ENCODE peak calls at places on chromosomes 5 and 9, in six cellular contexts. N is bronchial epithelial cell, X is SK-N-SH, H is GM12864, S is pancreas, D is sigmoid colon. P is an unnamed sample.

GRCh38 chr9:14690986-14691730 is 2.1 kb downstream of the ZDHHC21 start:
- DNase-seq in N (peak), X (no peak), H (no peak), S (no peak), D (no peak), P (no peak)

GRCh38 chr9:93896496-93897033 is 58.6 kb downstream of the BARX1 start:
- DNase-seq in N (no peak), X (peak), H (no peak), S (peak), D (peak), P (peak)

GRCh38 chr9:120904999-120905793 is 21.4 kb downstream of the TRAF1 start:
- DNase-seq in N (no peak), X (no peak), H (no peak), S (no peak), D (no peak), P (no peak)

GRCh38 chr5:156402387-156402921 is 75.5 kb downstream of the SGCD start:
- DNase-seq in N (peak), X (no peak), H (peak), S (no peak), D (no peak), P (peak)

GRCh38 chr5:67510204-67510603 is 313.6 kb upstream of the CD180 start:
- DNase-seq in N (peak), X (no peak), H (no peak), S (no peak), D (no peak), P (no peak)

GRCh38 chr5:57940236-57940635 is 457.6 kb upstream of the ACTBL2 start:
- DNase-seq in N (no peak), X (no peak), H (no peak), S (no peak), D (no peak), P (no peak)

GRCh38 chr5:100902406-100903035 is 561 bp downstream of the ST8SIA4 start:
- DNase-seq in N (no peak), X (no peak), H (no peak), S (no peak), D (no peak), P (no peak)

GRCh38 chr9:128104171-128104618 is 23.3 kb downstream of the PTGES2 start:
- DNase-seq in N (no peak), X (no peak), H (no peak), S (peak), D (no peak), P (no peak)

GRCh38 chr9:109624901-109625300 is 126.8 kb upstream of the PTPN3 start:
- DNase-seq in N (no peak), X (no peak), H (no peak), S (no peak), D (no peak), P (no peak)

GRCh38 chr5:105587963-105588662 is 2025.5 kb upstream of the NUDT12 start:
- DNase-seq in N (peak), X (no peak), H (no peak), S (no peak), D (no peak), P (no peak)

GRCh38 chr5:171945476-171945875 is 61.0 kb downstream of the FBXW11 start:
- DNase-seq in N (peak), X (no peak), H (no peak), S (no peak), D (no peak), P (no peak)

GRCh38 chr5:14932902-14933475 is 61.4 kb upstream of the ANKH start:
- DNase-seq in N (peak), X (no peak), H (no peak), S (no peak), D (no peak), P (no peak)

GRCh38 chr9:115422932-115423440 is 305.0 kb upstream of the TNC start:
- DNase-seq in N (no peak), X (no peak), H (no peak), S (no peak), D (no peak), P (no peak)

GRCh38 chr5:38467353-38468040 is 88.9 kb downstream of the LIFR start:
- DNase-seq in N (no peak), X (no peak), H (no peak), S (no peak), D (peak), P (no peak)

GRCh38 chr5:112861638-112861985 is 525 bp downstream of the SRP19 start:
- DNase-seq in N (no peak), X (no peak), H (no peak), S (no peak), D (no peak), P (no peak)

GRCh38 chr5:180135967-180136641 is 64.5 kb upstream of the RNF130 start:
- DNase-seq in N (no peak), X (no peak), H (no peak), S (peak), D (peak), P (no peak)

GRCh38 chr9:131627846-131628820 is 82.8 kb downstream of the PRRT1B start:
- DNase-seq in N (peak), X (no peak), H (peak), S (peak), D (no peak), P (no peak)

GRCh38 chr9:135588371-135588770 is 26.8 kb downstream of the PAEP start:
- DNase-seq in N (no peak), X (no peak), H (no peak), S (no peak), D (peak), P (no peak)

GRCh38 chr9:101455656-101456235 is 20.2 kb upstream of the ALDOB start:
- DNase-seq in N (no peak), X (no peak), H (no peak), S (no peak), D (no peak), P (no peak)

GRCh38 chr9:101458955-101459631 is 23.5 kb upstream of the ALDOB start:
- DNase-seq in N (peak), X (peak), H (peak), S (no peak), D (no peak), P (peak)

GRCh38 chr9:101460965-101461364 is 25.4 kb upstream of the ALDOB start:
- DNase-seq in N (no peak), X (no peak), H (no peak), S (no peak), D (no peak), P (no peak)

GRCh38 chr9:101453776-101454570 is 18.4 kb upstream of the ALDOB start:
- DNase-seq in N (no peak), X (no peak), H (no peak), S (no peak), D (no peak), P (no peak)

GRCh38 chr9:101457003-101457402 is 21.4 kb upstream of the ALDOB start:
- DNase-seq in N (no peak), X (no peak), H (no peak), S (no peak), D (no peak), P (no peak)
- TF ChIP-seq CTCF in N (no peak), X (no peak), H (no peak), S (no peak), D (no peak), P (no peak)

GRCh38 chr9:1732670-1733069 is 282.5 kb upstream of the SMARCA2 start:
- DNase-seq in N (peak), X (no peak), H (no peak), S (no peak), D (no peak), P (no peak)
- TF ChIP-seq CTCF in N (peak), X (peak), H (peak), S (no peak), D (no peak), P (peak)

GRCh38 chr5:72320022-72320898 is at the start of the genes MRPS27 and PTCD2:
- DNase-seq in N (peak), X (peak), H (peak), S (peak), D (peak), P (peak)
- TF ChIP-seq CTCF in N (peak), X (peak), H (peak), S (no peak), D (no peak), P (peak)

DNA sequence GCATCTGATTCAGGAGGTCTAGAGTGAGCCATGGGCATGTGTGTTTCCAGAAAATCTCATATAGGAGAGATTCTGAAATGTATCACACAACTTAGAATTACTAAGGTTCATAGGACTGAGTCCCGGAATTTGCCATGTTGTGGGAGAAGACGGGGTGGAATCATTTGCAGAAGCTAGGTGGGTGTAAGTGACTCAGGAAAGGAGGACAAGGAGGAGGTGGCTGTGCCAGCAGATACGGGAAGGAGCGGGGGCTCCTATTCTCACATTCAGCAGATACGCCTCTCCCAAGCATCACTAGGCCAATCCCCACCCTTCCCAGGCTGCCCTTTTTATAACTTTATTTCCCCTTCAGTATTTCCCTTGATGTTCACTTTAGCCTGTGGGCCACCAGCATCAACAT is 133.4 kb downstream of the MTX3 start:
- DNase-seq in N (no peak), X (no peak), H (no peak), S (no peak), D (no peak), P (no peak)
- TF ChIP-seq CTCF in N (no peak), X (no peak), H (no peak), S (no peak), D (no peak), P (no peak)

GRCh38 chr9:126114409-126114760 is 212.2 kb upstream of the MVB12B start:
- DNase-seq in N (no peak), X (no peak), H (no peak), S (no peak), D (peak), P (no peak)

GRCh38 chr9:126111556-126111955 is 215.1 kb upstream of the MVB12B start:
- DNase-seq in N (no peak), X (no peak), H (no peak), S (no peak), D (peak), P (no peak)

GRCh38 chr9:126112135-126112720 is 214.4 kb upstream of the MVB12B start:
- DNase-seq in N (no peak), X (no peak), H (no peak), S (no peak), D (peak), P (no peak)

GRCh38 chr9:126113756-126114408 is 212.7 kb upstream of the MVB12B start:
- DNase-seq in N (no peak), X (no peak), H (no peak), S (no peak), D (peak), P (no peak)

GRCh38 chr9:126113176-126113575 is 213.5 kb upstream of the MVB12B start:
- DNase-seq in N (no peak), X (no peak), H (no peak), S (no peak), D (peak), P (no peak)
- TF ChIP-seq CTCF in N (no peak), X (no peak), H (no peak), S (no peak), D (no peak), P (no peak)

GRCh38 chr5:128673411-128673957 is 135.4 kb upstream of the FBN2 start:
- DNase-seq in N (no peak), X (no peak), H (no peak), S (no peak), D (no peak), P (no peak)

GRCh38 chr5:128673010-128673409 is 135.0 kb upstream of the FBN2 start:
- DNase-seq in N (no peak), X (no peak), H (no peak), S (no peak), D (no peak), P (no peak)

GRCh38 chr5:128673970-128674369 is 135.9 kb upstream of the FBN2 start:
- DNase-seq in N (no peak), X (no peak), H (no peak), S (no peak), D (no peak), P (no peak)

GRCh38 chr5:128671861-128672414 is 133.9 kb upstream of the FBN2 start:
- DNase-seq in N (no peak), X (no peak), H (no peak), S (no peak), D (no peak), P (no peak)

GRCh38 chr5:128674837-128675446 is 136.9 kb upstream of the FBN2 start:
- DNase-seq in N (peak), X (peak), H (no peak), S (peak), D (no peak), P (peak)
- TF ChIP-seq CTCF in N (peak), X (peak), H (peak), S (peak), D (no peak), P (peak)

DNA sequence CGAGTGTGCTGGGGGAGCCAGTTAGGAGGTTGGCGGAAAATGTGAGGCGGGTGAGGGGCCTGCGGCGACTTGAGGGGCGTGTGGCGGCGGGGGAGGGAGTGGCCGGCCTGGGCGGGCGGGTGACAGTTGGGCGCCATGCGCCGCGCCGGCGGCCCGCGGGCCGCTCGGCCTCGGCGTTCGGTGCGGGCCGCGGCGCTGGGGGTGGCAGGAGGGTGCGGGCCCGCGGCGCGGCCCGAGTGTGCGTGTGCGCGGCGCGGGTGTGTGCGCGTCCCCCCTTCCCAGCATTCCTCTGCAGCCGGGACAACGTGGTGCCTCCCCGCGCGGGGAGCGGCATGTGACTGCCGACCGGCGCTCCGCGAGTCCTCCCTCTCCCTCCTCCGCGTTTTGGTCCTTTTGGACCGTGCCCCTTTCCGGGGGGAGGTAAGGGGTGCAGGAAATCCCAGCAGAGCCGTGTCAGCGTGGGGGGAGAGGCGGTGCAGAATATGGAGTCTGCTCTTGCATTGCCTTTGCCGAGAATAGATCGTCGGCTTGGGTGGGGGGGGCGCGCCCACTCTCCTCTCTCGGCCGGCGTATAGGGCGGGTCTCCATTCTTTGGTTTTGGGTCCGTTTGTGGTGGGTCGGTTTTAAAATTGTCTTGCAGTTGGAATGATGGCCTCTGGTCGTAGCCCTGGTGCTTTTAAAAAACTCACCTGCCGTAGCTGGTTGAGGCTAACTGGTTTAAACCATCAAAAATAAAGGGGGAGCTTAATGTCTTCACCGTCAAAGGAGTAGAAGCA is 1.9 kb downstream of the LARP1 start:
- DNase-seq in N (peak), X (peak), H (no peak), S (peak), D (peak), P (peak)
- TF ChIP-seq CTCF in N (no peak), X (no peak), H (no peak), S (no peak), D (no peak), P (no peak)

GRCh38 chr9:72791436-72791835 is 161.4 kb downstream of the ALDH1A1 start:
- DNase-seq in N (no peak), X (no peak), H (no peak), S (no peak), D (no peak), P (no peak)
- TF ChIP-seq CTCF in N (no peak), X (no peak), H (no peak), S (no peak), D (no peak), P (no peak)

GRCh38 chr5:77957-78804 is 13.8 kb upstream of the PLEKHG4B start:
- DNase-seq in N (peak), X (peak), H (no peak), S (no peak), D (no peak), P (peak)

GRCh38 chr5:77546-77945 is 14.4 kb upstream of the PLEKHG4B start:
- DNase-seq in N (no peak), X (no peak), H (no peak), S (no peak), D (no peak), P (no peak)

GRCh38 chr5:79263-79662 is 12.7 kb upstream of the PLEKHG4B start:
- DNase-seq in N (no peak), X (no peak), H (no peak), S (no peak), D (no peak), P (no peak)

GRCh38 chr5:79821-80220 is 12.1 kb upstream of the PLEKHG4B start:
- DNase-seq in N (no peak), X (no peak), H (no peak), S (no peak), D (no peak), P (no peak)

GRCh38 chr5:78805-79149 is 13.2 kb upstream of the PLEKHG4B start:
- DNase-seq in N (no peak), X (no peak), H (no peak), S (no peak), D (no peak), P (no peak)
- TF ChIP-seq CTCF in N (no peak), X (no peak), H (no peak), S (no peak), D (no peak), P (no peak)

GRCh38 chr9:16530669-16531461 is 339.6 kb downstream of the BNC2 start:
- DNase-seq in N (peak), X (no peak), H (no peak), S (no peak), D (peak), P (no peak)
- TF ChIP-seq CTCF in N (no peak), X (no peak), H (no peak), S (no peak), D (no peak), P (no peak)

P was measured in GM13977.